ENCODE peak calls at places on chromosome 2, in five cellular contexts. One of them, this sample, is unnamed.

GRCh38 chr2:183495079-183495478 is 370.8 kb downstream of the NUP35 start:
- DNase-seq in HepG2: no peak
- DNase-seq in GM12878: no peak
- DNase-seq in K562: no peak
- DNase-seq in endothelial cell of umbilical vein: no peak
- DNase-seq in this sample: no peak

GRCh38 chr2:211611061-211611518 is 927.5 kb downstream of the ERBB4 start:
- DNase-seq in HepG2: peak; percentile 51
- DNase-seq in GM12878: no peak
- DNase-seq in K562: no peak
- DNase-seq in endothelial cell of umbilical vein: no peak
- DNase-seq in this sample: peak; percentile 84

GRCh38 chr2:1751768-1752725 is 7.7 kb upstream of the PXDN start:
- DNase-seq in HepG2: no peak
- DNase-seq in GM12878: no peak
- DNase-seq in K562: no peak
- DNase-seq in endothelial cell of umbilical vein: no peak
- DNase-seq in this sample: no peak

GRCh38 chr2:43424262-43425207 is 171.3 kb downstream of the THADA start:
- DNase-seq in HepG2: peak; percentile 94
- DNase-seq in GM12878: no peak
- DNase-seq in K562: no peak
- DNase-seq in endothelial cell of umbilical vein: no peak
- DNase-seq in this sample: peak; percentile 21

GRCh38 chr2:204479557-204479956 is 65.7 kb upstream of the PARD3B start:
- DNase-seq in HepG2: no peak
- DNase-seq in GM12878: no peak
- DNase-seq in K562: no peak
- DNase-seq in endothelial cell of umbilical vein: peak; percentile 53
- DNase-seq in this sample: no peak

GRCh38 chr2:28580078-28580477 is 84.2 kb downstream of the PLB1 start:
- DNase-seq in HepG2: no peak
- DNase-seq in GM12878: no peak
- DNase-seq in K562: no peak
- DNase-seq in endothelial cell of umbilical vein: no peak
- DNase-seq in this sample: no peak

GRCh38 chr2:120474486-120474885 is 128.6 kb downstream of the INHBB start:
- DNase-seq in HepG2: no peak
- DNase-seq in GM12878: no peak
- DNase-seq in K562: no peak
- DNase-seq in endothelial cell of umbilical vein: no peak
- DNase-seq in this sample: no peak

GRCh38 chr2:206481056-206481455 is 37.7 kb downstream of the ADAM23 start:
- DNase-seq in HepG2: no peak
- DNase-seq in GM12878: no peak
- DNase-seq in K562: no peak
- DNase-seq in endothelial cell of umbilical vein: no peak
- DNase-seq in this sample: no peak

DNA sequence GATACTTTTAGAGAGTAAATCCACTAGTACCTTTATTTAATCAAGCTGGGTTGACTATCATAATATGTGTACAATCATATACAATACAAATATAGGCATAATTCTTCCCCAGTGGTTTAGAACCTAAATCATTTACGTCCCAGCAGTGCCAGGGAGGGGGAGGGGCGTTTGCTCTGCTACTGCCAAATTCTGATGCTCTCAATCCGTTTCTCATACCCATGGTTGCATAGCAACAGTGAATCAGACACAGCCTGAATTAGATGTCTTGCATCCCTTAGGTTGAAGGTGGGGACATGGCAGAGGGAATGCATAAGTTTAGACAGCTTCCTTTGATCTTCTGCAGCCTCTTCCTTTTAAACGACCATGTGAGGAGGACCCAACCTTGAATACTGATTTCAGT is 135.4 kb downstream of the ABCA12 start:
- DNase-seq in HepG2: no peak
- DNase-seq in GM12878: no peak
- DNase-seq in K562: no peak
- DNase-seq in endothelial cell of umbilical vein: no peak
- DNase-seq in this sample: no peak
- TF ChIP-seq MYC in HepG2: no peak
- TF ChIP-seq MYC in GM12878: no peak
- TF ChIP-seq MYC in K562: no peak
- TF ChIP-seq MYC in endothelial cell of umbilical vein: no peak
- TF ChIP-seq MYC in this sample: no peak

GRCh38 chr2:41659758-41660157 is 388.1 kb upstream of the PKDCC start:
- DNase-seq in HepG2: no peak
- DNase-seq in GM12878: no peak
- DNase-seq in K562: no peak
- DNase-seq in endothelial cell of umbilical vein: no peak
- DNase-seq in this sample: no peak
- TF ChIP-seq MYC in HepG2: no peak
- TF ChIP-seq MYC in GM12878: no peak
- TF ChIP-seq MYC in K562: no peak
- TF ChIP-seq MYC in endothelial cell of umbilical vein: no peak
- TF ChIP-seq MYC in this sample: no peak

GRCh38 chr2:172588931-172589330 is 33.0 kb downstream of the PDK1 start:
- DNase-seq in HepG2: no peak
- DNase-seq in GM12878: no peak
- DNase-seq in K562: no peak
- DNase-seq in endothelial cell of umbilical vein: no peak
- DNase-seq in this sample: no peak
- TF ChIP-seq MYC in HepG2: no peak
- TF ChIP-seq MYC in GM12878: no peak
- TF ChIP-seq MYC in K562: no peak
- TF ChIP-seq MYC in endothelial cell of umbilical vein: no peak
- TF ChIP-seq MYC in this sample: no peak

GRCh38 chr2:64017811-64018714 is 1.2 kb downstream of the VPS54 start:
- DNase-seq in HepG2: no peak
- DNase-seq in GM12878: no peak
- DNase-seq in K562: no peak
- DNase-seq in endothelial cell of umbilical vein: peak; percentile 72
- DNase-seq in this sample: peak; percentile 69
- TF ChIP-seq MYC in HepG2: no peak
- TF ChIP-seq MYC in GM12878: no peak
- TF ChIP-seq MYC in K562: no peak
- TF ChIP-seq MYC in endothelial cell of umbilical vein: no peak
- TF ChIP-seq MYC in this sample: no peak

GRCh38 chr2:54471221-54471711 is 15.1 kb downstream of the SPTBN1 start:
- DNase-seq in HepG2: peak; percentile 90
- DNase-seq in GM12878: peak; percentile 55
- DNase-seq in K562: no peak
- DNase-seq in endothelial cell of umbilical vein: peak; percentile 65
- DNase-seq in this sample: no peak
- TF ChIP-seq MYC in HepG2: no peak
- TF ChIP-seq MYC in GM12878: no peak
- TF ChIP-seq MYC in K562: no peak
- TF ChIP-seq MYC in endothelial cell of umbilical vein: no peak
- TF ChIP-seq MYC in this sample: no peak

GRCh38 chr2:48318118-48318517 is 211.8 kb upstream of the STON1 start:
- DNase-seq in HepG2: no peak
- DNase-seq in GM12878: no peak
- DNase-seq in K562: no peak
- DNase-seq in endothelial cell of umbilical vein: no peak
- DNase-seq in this sample: no peak

GRCh38 chr2:48322251-48322650 is 207.7 kb upstream of the STON1 start:
- DNase-seq in HepG2: no peak
- DNase-seq in GM12878: no peak
- DNase-seq in K562: no peak
- DNase-seq in endothelial cell of umbilical vein: no peak
- DNase-seq in this sample: no peak

GRCh38 chr2:48320747-48321146 is 209.2 kb upstream of the STON1 start:
- DNase-seq in HepG2: no peak
- DNase-seq in GM12878: no peak
- DNase-seq in K562: no peak
- DNase-seq in endothelial cell of umbilical vein: no peak
- DNase-seq in this sample: peak; percentile 38

GRCh38 chr2:48316753-48317750 is 212.9 kb upstream of the STON1 start:
- DNase-seq in HepG2: no peak
- DNase-seq in GM12878: no peak
- DNase-seq in K562: no peak
- DNase-seq in endothelial cell of umbilical vein: no peak
- DNase-seq in this sample: peak; percentile 27

DNA sequence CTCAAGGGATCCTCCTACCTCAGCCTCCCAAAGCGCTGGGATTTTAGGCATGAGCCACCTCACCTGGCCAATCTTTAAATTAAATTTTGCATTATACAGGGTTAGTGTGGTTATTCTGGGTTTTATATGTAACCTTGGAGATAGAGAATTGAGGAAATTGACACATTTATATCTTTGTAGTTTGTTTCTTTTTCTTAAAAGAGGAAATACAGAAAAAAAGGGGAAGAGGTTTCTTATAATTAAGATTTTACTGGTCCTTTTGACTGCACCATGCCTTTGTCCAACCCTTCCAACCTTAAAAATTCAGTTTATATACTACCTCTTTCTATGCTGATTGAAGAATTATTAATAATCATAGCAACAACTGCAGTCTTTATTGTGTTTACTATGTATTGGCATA is 210.1 kb upstream of the STON1 start:
- DNase-seq in HepG2: no peak
- DNase-seq in GM12878: no peak
- DNase-seq in K562: no peak
- DNase-seq in endothelial cell of umbilical vein: no peak
- DNase-seq in this sample: peak; percentile 59
- TF ChIP-seq MYC in HepG2: no peak
- TF ChIP-seq MYC in GM12878: no peak
- TF ChIP-seq MYC in K562: no peak
- TF ChIP-seq MYC in endothelial cell of umbilical vein: no peak
- TF ChIP-seq MYC in this sample: no peak

DNA sequence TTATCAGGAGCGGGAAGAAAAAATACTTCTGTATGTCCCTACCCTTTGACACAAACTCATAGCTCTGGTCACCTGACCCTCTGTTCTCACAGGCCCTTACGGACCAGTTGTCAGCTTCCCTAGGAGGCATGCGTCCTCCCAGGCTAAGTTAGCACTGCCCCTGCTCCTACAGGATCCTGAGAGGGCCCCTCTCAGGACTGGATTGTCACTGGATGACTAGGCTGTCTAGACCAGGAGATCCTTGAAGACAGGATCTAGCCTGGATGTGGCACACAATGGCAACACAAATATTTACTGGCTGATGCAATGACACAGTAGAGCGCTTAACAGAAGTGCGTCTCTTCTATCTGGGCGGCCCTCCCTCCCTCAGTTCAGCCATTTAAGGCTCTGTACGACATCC is 7.7 kb downstream of the FAM228A start:
- DNase-seq in HepG2: peak; percentile 27
- DNase-seq in GM12878: no peak
- DNase-seq in K562: no peak
- DNase-seq in endothelial cell of umbilical vein: no peak
- DNase-seq in this sample: no peak
- TF ChIP-seq MYC in HepG2: no peak
- TF ChIP-seq MYC in GM12878: no peak
- TF ChIP-seq MYC in K562: no peak
- TF ChIP-seq MYC in endothelial cell of umbilical vein: no peak
- TF ChIP-seq MYC in this sample: no peak

GRCh38 chr2:225041210-225041870 is 928 bp downstream of the DOCK10 start:
- DNase-seq in HepG2: no peak
- DNase-seq in GM12878: peak; percentile 84
- DNase-seq in K562: no peak
- DNase-seq in endothelial cell of umbilical vein: peak; percentile 41
- DNase-seq in this sample: peak; percentile 83
- TF ChIP-seq MYC in HepG2: no peak
- TF ChIP-seq MYC in GM12878: no peak
- TF ChIP-seq MYC in K562: no peak
- TF ChIP-seq MYC in endothelial cell of umbilical vein: no peak
- TF ChIP-seq MYC in this sample: no peak

GRCh38 chr2:239865059-239865639 is 160.0 kb downstream of the NDUFA10 start:
- DNase-seq in HepG2: no peak
- DNase-seq in GM12878: no peak
- DNase-seq in K562: no peak
- DNase-seq in endothelial cell of umbilical vein: no peak
- DNase-seq in this sample: no peak
- TF ChIP-seq MYC in HepG2: no peak
- TF ChIP-seq MYC in GM12878: no peak
- TF ChIP-seq MYC in K562: no peak
- TF ChIP-seq MYC in endothelial cell of umbilical vein: no peak
- TF ChIP-seq MYC in this sample: no peak

GRCh38 chr2:47235127-47235526 is 80.0 kb upstream of the STPG4 start:
- DNase-seq in HepG2: no peak
- DNase-seq in GM12878: no peak
- DNase-seq in K562: peak; percentile 26
- DNase-seq in endothelial cell of umbilical vein: no peak
- DNase-seq in this sample: no peak

GRCh38 chr2:47236503-47237215 is 81.6 kb upstream of the STPG4 start:
- DNase-seq in HepG2: no peak
- DNase-seq in GM12878: no peak
- DNase-seq in K562: no peak
- DNase-seq in endothelial cell of umbilical vein: no peak
- DNase-seq in this sample: no peak

GRCh38 chr2:47241715-47242114 is 86.6 kb upstream of the STPG4 start:
- DNase-seq in HepG2: no peak
- DNase-seq in GM12878: no peak
- DNase-seq in K562: peak; percentile 31
- DNase-seq in endothelial cell of umbilical vein: no peak
- DNase-seq in this sample: no peak

GRCh38 chr2:47239119-47239969 is 84.2 kb upstream of the STPG4 start:
- DNase-seq in HepG2: no peak
- DNase-seq in GM12878: no peak
- DNase-seq in K562: no peak
- DNase-seq in endothelial cell of umbilical vein: no peak
- DNase-seq in this sample: no peak

DNA sequence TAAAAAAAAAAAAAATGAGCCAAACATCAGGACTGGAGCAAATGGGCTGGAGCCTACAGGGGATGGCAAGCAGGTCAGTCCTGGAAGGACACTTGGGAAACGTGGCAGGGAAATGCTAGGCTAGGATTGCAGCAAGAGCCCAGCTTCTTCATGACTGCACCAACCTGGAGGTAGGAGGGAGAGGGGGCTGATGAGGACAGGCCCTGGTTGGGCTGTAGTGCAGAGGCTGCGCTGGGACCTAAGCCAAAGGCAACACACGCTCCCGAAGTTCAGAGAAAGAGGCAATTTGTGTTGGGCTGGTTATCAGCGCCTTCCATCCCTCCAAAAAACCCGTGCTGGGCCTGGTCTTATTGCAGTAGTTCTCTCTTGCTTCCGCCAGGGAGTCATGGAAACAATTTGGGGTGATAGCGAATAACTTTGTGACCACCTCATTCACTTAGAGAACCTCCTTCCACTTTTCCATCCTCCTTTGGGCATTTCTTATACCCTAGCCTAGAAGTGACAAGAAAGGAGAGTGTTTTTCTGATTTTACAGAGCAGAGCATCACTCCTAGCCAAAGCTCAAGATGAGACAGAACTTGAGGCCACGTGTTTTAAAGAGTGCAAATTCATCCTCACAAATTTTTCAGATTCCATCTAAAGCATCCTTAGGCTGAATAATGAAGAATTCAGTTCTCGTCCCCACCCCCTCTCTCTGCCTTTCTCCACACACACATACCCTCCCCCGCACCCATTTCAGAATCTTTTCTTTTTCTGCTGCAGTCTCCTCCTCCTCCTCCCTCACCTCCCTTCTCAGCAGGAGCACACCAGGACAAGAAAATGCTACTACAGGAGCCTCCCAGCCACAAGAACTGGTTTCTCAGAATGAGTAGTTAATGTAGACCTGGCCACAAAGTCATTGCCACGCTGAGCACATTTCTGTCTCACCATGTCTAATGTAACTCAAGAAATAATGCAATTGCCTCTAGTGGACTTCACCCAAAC is 82.6 kb upstream of the STPG4 start:
- DNase-seq in HepG2: no peak
- DNase-seq in GM12878: no peak
- DNase-seq in K562: peak; percentile 70
- DNase-seq in endothelial cell of umbilical vein: peak; percentile 63
- DNase-seq in this sample: peak; percentile 21
- TF ChIP-seq MYC in HepG2: no peak
- TF ChIP-seq MYC in GM12878: no peak
- TF ChIP-seq MYC in K562: no peak
- TF ChIP-seq MYC in endothelial cell of umbilical vein: no peak
- TF ChIP-seq MYC in this sample: no peak

This sample was measured in NB4.